ENCODE peak calls at places on chromosome 21, in eight cellular contexts. Q is spleen; D is activated CD8-positive, alpha-beta memory T cell treated with anti-CD3 and anti-CD28 coated beads for 24 hours; Y is NCI-H1417; X is iPS-NIHi11; S is BE2C; I is T follicular helper cell; H is HEK293T. O is an unnamed sample.

GRCh38 chr21:26732442-26733221 is 112.6 kb downstream of the ADAMTS1 start:
- DNase-seq in X (peak), S (peak), D (peak), Q (no peak), H (peak), Y (no peak), I (no peak), O (peak)

GRCh38 chr21:44764319-44765230 is 37.0 kb downstream of the UBE2G2 start:
- DNase-seq in X (peak), S (no peak), I (no peak), D (no peak), H (no peak), Y (no peak), Q (peak), O (no peak)

GRCh38 chr21:44070391-44070790 is 36.8 kb upstream of the PWP2 start:
- DNase-seq in I (no peak), X (no peak), Y (no peak), H (no peak), Q (no peak), D (no peak), S (no peak), O (no peak)

GRCh38 chr21:26964379-26964778 is 2.5 kb downstream of the ADAMTS5 start:
- DNase-seq in H (no peak), Q (no peak), S (no peak), Y (no peak), D (no peak), I (no peak), X (peak), O (no peak)

GRCh38 chr21:35615325-35615724 is 445.0 kb downstream of the SETD4 start:
- DNase-seq in Y (no peak), Q (no peak), X (no peak), D (no peak), I (no peak), S (no peak), H (no peak), O (no peak)

GRCh38 chr21:27246741-27247140 is 279.9 kb upstream of the ADAMTS5 start:
- DNase-seq in D (no peak), I (no peak), Q (no peak), H (no peak), Y (no peak), X (no peak), S (no peak), O (no peak)

GRCh38 chr21:21383126-21383525 is 384.9 kb downstream of the NCAM2 start:
- DNase-seq in I (no peak), X (no peak), Y (no peak), D (no peak), H (no peak), S (no peak), Q (no peak), O (no peak)

GRCh38 chr21:33976082-33976979 is 60.7 kb upstream of the ATP5PO start:
- DNase-seq in H (no peak), Y (no peak), D (peak), S (no peak), Q (no peak), I (peak), X (peak), O (peak)

GRCh38 chr21:41623945-41624344 is 116.0 kb upstream of the TMPRSS2 start:
- DNase-seq in X (no peak), S (no peak), H (no peak), Q (no peak), D (no peak), Y (no peak), I (no peak), O (no peak)

GRCh38 chr21:35265170-35265877 is 216.2 kb upstream of the RUNX1 start:
- DNase-seq in S (no peak), D (no peak), H (no peak), X (no peak), I (no peak), Y (no peak), Q (no peak), O (no peak)

GRCh38 chr21:45279446-45280177 is 8.1 kb downstream of the POFUT2 start:
- DNase-seq in H (no peak), I (no peak), Q (peak), D (peak), X (peak), S (no peak), Y (no peak), O (no peak)

GRCh38 chr21:14533555-14534400 is 12.3 kb downstream of the SAMSN1 start:
- DNase-seq in Y (no peak), H (no peak), D (no peak), Q (no peak), X (no peak), S (no peak), I (peak), O (peak)

GRCh38 chr21:44576025-44576420 is 2.5 kb downstream of the KRTAP10-4 start:
- DNase-seq in S (no peak), I (no peak), Y (no peak), X (no peak), Q (peak), H (no peak), D (no peak), O (no peak)

GRCh38 chr21:22597660-22598255 is 1599.5 kb downstream of the NCAM2 start:
- DNase-seq in Y (no peak), H (no peak), D (no peak), X (no peak), S (no peak), I (no peak), Q (no peak), O (no peak)

GRCh38 chr21:46675595-46676280 is 40.3 kb downstream of the PRMT2 start:
- DNase-seq in X (no peak), D (no peak), S (no peak), I (no peak), Y (no peak), H (no peak), Q (no peak), O (no peak)

GRCh38 chr21:27722095-27722494 is 755.2 kb upstream of the ADAMTS5 start:
- DNase-seq in Q (no peak), Y (no peak), X (no peak), D (no peak), I (no peak), H (no peak), S (no peak), O (no peak)

GRCh38 chr21:38914531-38915385 is 109.0 kb downstream of the ETS2 start:
- DNase-seq in H (no peak), S (no peak), D (no peak), I (no peak), X (peak), Q (no peak), Y (peak), O (peak)

GRCh38 chr21:35381743-35382310 is 332.7 kb upstream of the RUNX1 start:
- DNase-seq in D (no peak), Y (no peak), X (no peak), H (no peak), S (no peak), Q (no peak), I (no peak), O (no peak)

GRCh38 chr21:17673261-17674020 is 60.7 kb upstream of the BTG3 start:
- DNase-seq in S (no peak), H (no peak), X (peak), Q (no peak), D (no peak), Y (no peak), I (no peak), O (no peak)

GRCh38 chr21:34280987-34281386 is 82.8 kb upstream of the KCNE2 start:
- DNase-seq in X (no peak), I (no peak), Y (no peak), H (no peak), Q (no peak), S (no peak), D (no peak), O (no peak)

GRCh38 chr21:14114251-14114650 is 96.5 kb downstream of the LIPI start:
- DNase-seq in D (no peak), Y (peak), S (no peak), H (no peak), I (no peak), X (peak), Q (no peak), O (peak)

GRCh38 chr21:29145354-29145782 is 14.9 kb downstream of the MAP3K7CL start:
- DNase-seq in Q (no peak), H (no peak), X (no peak), S (no peak), Y (no peak), I (no peak), D (no peak), O (peak)

GRCh38 chr21:22900511-22900910 is 1902.3 kb downstream of the NCAM2 start:
- DNase-seq in D (no peak), Q (no peak), I (no peak), H (no peak), X (no peak), S (no peak), Y (no peak), O (peak)

GRCh38 chr21:34367320-34367935 is 3.6 kb downstream of the KCNE2 start:
- DNase-seq in I (peak), H (peak), S (peak), D (peak), X (peak), Y (peak), Q (no peak), O (peak)

GRCh38 chr21:34576043-34576466 is 38.9 kb downstream of the RCAN1 start:
- DNase-seq in Q (no peak), D (no peak), I (no peak), Y (no peak), H (no peak), X (no peak), S (no peak), O (no peak)